ENCODE peak calls at places on chromosomes 5 and 9, in five cellular contexts. One of them, this sample, is unnamed.

GRCh38 chr5:160341309-160341874 is 29.0 kb upstream of the CCNJL start:
- DNase-seq in stimulated activated CD8-positive, alpha-beta memory T cell treated with anti-CD3 and anti-CD28 coated beads, Interleukin-12 subunit alpha, Interleukin-12 subunit beta, amount 100 ng/mL, for 1 hour: no peak
- DNase-seq in iPS DF 6.9: no peak
- DNase-seq in activated CD8-positive, alpha-beta memory T cell treated with anti-CD3 and anti-CD28 coated beads for 4 hours: no peak
- DNase-seq in spleen: no peak
- DNase-seq in this sample: no peak

GRCh38 chr5:125257057-125257970 is 510.9 kb upstream of the ZNF608 start:
- DNase-seq in spleen: no peak
- DNase-seq in iPS DF 6.9: no peak
- DNase-seq in stimulated activated CD8-positive, alpha-beta memory T cell treated with anti-CD3 and anti-CD28 coated beads, Interleukin-12 subunit alpha, Interleukin-12 subunit beta, amount 100 ng/mL, for 1 hour: no peak
- DNase-seq in activated CD8-positive, alpha-beta memory T cell treated with anti-CD3 and anti-CD28 coated beads for 4 hours: no peak
- DNase-seq in this sample: no peak

GRCh38 chr9:136691316-136692189 is 4.3 kb upstream of the AGPAT2 start:
- DNase-seq in iPS DF 6.9: no peak
- DNase-seq in activated CD8-positive, alpha-beta memory T cell treated with anti-CD3 and anti-CD28 coated beads for 4 hours: no peak
- DNase-seq in spleen: no peak
- DNase-seq in stimulated activated CD8-positive, alpha-beta memory T cell treated with anti-CD3 and anti-CD28 coated beads, Interleukin-12 subunit alpha, Interleukin-12 subunit beta, amount 100 ng/mL, for 1 hour: no peak
- DNase-seq in this sample: no peak

GRCh38 chr5:42321800-42322199 is 101.4 kb upstream of the GHR start:
- DNase-seq in iPS DF 6.9: no peak
- DNase-seq in activated CD8-positive, alpha-beta memory T cell treated with anti-CD3 and anti-CD28 coated beads for 4 hours: no peak
- DNase-seq in stimulated activated CD8-positive, alpha-beta memory T cell treated with anti-CD3 and anti-CD28 coated beads, Interleukin-12 subunit alpha, Interleukin-12 subunit beta, amount 100 ng/mL, for 1 hour: no peak
- DNase-seq in spleen: no peak
- DNase-seq in this sample: no peak

GRCh38 chr5:14039576-14039975 is 95.1 kb upstream of the DNAH5 start:
- DNase-seq in stimulated activated CD8-positive, alpha-beta memory T cell treated with anti-CD3 and anti-CD28 coated beads, Interleukin-12 subunit alpha, Interleukin-12 subunit beta, amount 100 ng/mL, for 1 hour: no peak
- DNase-seq in spleen: no peak
- DNase-seq in iPS DF 6.9: no peak
- DNase-seq in activated CD8-positive, alpha-beta memory T cell treated with anti-CD3 and anti-CD28 coated beads for 4 hours: no peak
- DNase-seq in this sample: no peak

GRCh38 chr5:5767286-5767928 is 344.9 kb downstream of the ICE1 start:
- DNase-seq in iPS DF 6.9: no peak
- DNase-seq in activated CD8-positive, alpha-beta memory T cell treated with anti-CD3 and anti-CD28 coated beads for 4 hours: no peak
- DNase-seq in spleen: no peak
- DNase-seq in stimulated activated CD8-positive, alpha-beta memory T cell treated with anti-CD3 and anti-CD28 coated beads, Interleukin-12 subunit alpha, Interleukin-12 subunit beta, amount 100 ng/mL, for 1 hour: no peak
- DNase-seq in this sample: no peak

GRCh38 chr9:121613009-121613766 is 38.2 kb upstream of the DAB2IP start:
- DNase-seq in stimulated activated CD8-positive, alpha-beta memory T cell treated with anti-CD3 and anti-CD28 coated beads, Interleukin-12 subunit alpha, Interleukin-12 subunit beta, amount 100 ng/mL, for 1 hour: no peak
- DNase-seq in activated CD8-positive, alpha-beta memory T cell treated with anti-CD3 and anti-CD28 coated beads for 4 hours: no peak
- DNase-seq in spleen: no peak
- DNase-seq in iPS DF 6.9: no peak
- DNase-seq in this sample: peak

GRCh38 chr9:37840560-37841194 is 40.1 kb downstream of the DCAF10 start:
- DNase-seq in stimulated activated CD8-positive, alpha-beta memory T cell treated with anti-CD3 and anti-CD28 coated beads, Interleukin-12 subunit alpha, Interleukin-12 subunit beta, amount 100 ng/mL, for 1 hour: no peak
- DNase-seq in iPS DF 6.9: no peak
- DNase-seq in spleen: no peak
- DNase-seq in activated CD8-positive, alpha-beta memory T cell treated with anti-CD3 and anti-CD28 coated beads for 4 hours: no peak
- DNase-seq in this sample: no peak

GRCh38 chr9:130308081-130308571 is 42.6 kb downstream of the HMCN2 start:
- DNase-seq in activated CD8-positive, alpha-beta memory T cell treated with anti-CD3 and anti-CD28 coated beads for 4 hours: no peak
- DNase-seq in stimulated activated CD8-positive, alpha-beta memory T cell treated with anti-CD3 and anti-CD28 coated beads, Interleukin-12 subunit alpha, Interleukin-12 subunit beta, amount 100 ng/mL, for 1 hour: no peak
- DNase-seq in iPS DF 6.9: no peak
- DNase-seq in spleen: no peak
- DNase-seq in this sample: no peak

GRCh38 chr5:132251220-132251725 is 6.2 kb upstream of the PDLIM4 start:
- DNase-seq in activated CD8-positive, alpha-beta memory T cell treated with anti-CD3 and anti-CD28 coated beads for 4 hours: no peak
- DNase-seq in iPS DF 6.9: no peak
- DNase-seq in spleen: peak
- DNase-seq in stimulated activated CD8-positive, alpha-beta memory T cell treated with anti-CD3 and anti-CD28 coated beads, Interleukin-12 subunit alpha, Interleukin-12 subunit beta, amount 100 ng/mL, for 1 hour: no peak
- DNase-seq in this sample: no peak

GRCh38 chr5:139061274-139061673 is 136.9 kb downstream of the SIL1 start:
- DNase-seq in iPS DF 6.9: no peak
- DNase-seq in spleen: no peak
- DNase-seq in stimulated activated CD8-positive, alpha-beta memory T cell treated with anti-CD3 and anti-CD28 coated beads, Interleukin-12 subunit alpha, Interleukin-12 subunit beta, amount 100 ng/mL, for 1 hour: no peak
- DNase-seq in activated CD8-positive, alpha-beta memory T cell treated with anti-CD3 and anti-CD28 coated beads for 4 hours: no peak
- DNase-seq in this sample: no peak

GRCh38 chr9:93962041-93962440 is 6.9 kb upstream of the BARX1 start:
- DNase-seq in spleen: no peak
- DNase-seq in iPS DF 6.9: no peak
- DNase-seq in stimulated activated CD8-positive, alpha-beta memory T cell treated with anti-CD3 and anti-CD28 coated beads, Interleukin-12 subunit alpha, Interleukin-12 subunit beta, amount 100 ng/mL, for 1 hour: no peak
- DNase-seq in activated CD8-positive, alpha-beta memory T cell treated with anti-CD3 and anti-CD28 coated beads for 4 hours: no peak
- DNase-seq in this sample: no peak

GRCh38 chr9:70411141-70411929 is 3.1 kb downstream of the KLF9 start:
- DNase-seq in spleen: peak
- DNase-seq in stimulated activated CD8-positive, alpha-beta memory T cell treated with anti-CD3 and anti-CD28 coated beads, Interleukin-12 subunit alpha, Interleukin-12 subunit beta, amount 100 ng/mL, for 1 hour: no peak
- DNase-seq in activated CD8-positive, alpha-beta memory T cell treated with anti-CD3 and anti-CD28 coated beads for 4 hours: peak
- DNase-seq in iPS DF 6.9: no peak
- DNase-seq in this sample: no peak

GRCh38 chr9:6876195-6876594 is 118.4 kb downstream of the KDM4C start:
- DNase-seq in activated CD8-positive, alpha-beta memory T cell treated with anti-CD3 and anti-CD28 coated beads for 4 hours: no peak
- DNase-seq in spleen: no peak
- DNase-seq in iPS DF 6.9: no peak
- DNase-seq in stimulated activated CD8-positive, alpha-beta memory T cell treated with anti-CD3 and anti-CD28 coated beads, Interleukin-12 subunit alpha, Interleukin-12 subunit beta, amount 100 ng/mL, for 1 hour: no peak
- DNase-seq in this sample: no peak

GRCh38 chr5:14123974-14124482 is 19.1 kb upstream of the TRIO start:
- DNase-seq in iPS DF 6.9: no peak
- DNase-seq in stimulated activated CD8-positive, alpha-beta memory T cell treated with anti-CD3 and anti-CD28 coated beads, Interleukin-12 subunit alpha, Interleukin-12 subunit beta, amount 100 ng/mL, for 1 hour: no peak
- DNase-seq in activated CD8-positive, alpha-beta memory T cell treated with anti-CD3 and anti-CD28 coated beads for 4 hours: no peak
- DNase-seq in spleen: no peak
- DNase-seq in this sample: no peak

GRCh38 chr5:131265318-131265803 is 1.5 kb downstream of the CDC42SE2 start:
- DNase-seq in iPS DF 6.9: no peak
- DNase-seq in activated CD8-positive, alpha-beta memory T cell treated with anti-CD3 and anti-CD28 coated beads for 4 hours: no peak
- DNase-seq in spleen: no peak
- DNase-seq in stimulated activated CD8-positive, alpha-beta memory T cell treated with anti-CD3 and anti-CD28 coated beads, Interleukin-12 subunit alpha, Interleukin-12 subunit beta, amount 100 ng/mL, for 1 hour: no peak
- DNase-seq in this sample: peak

GRCh38 chr5:122473941-122474340 is 161.9 kb downstream of the SNCAIP start:
- DNase-seq in iPS DF 6.9: no peak
- DNase-seq in activated CD8-positive, alpha-beta memory T cell treated with anti-CD3 and anti-CD28 coated beads for 4 hours: no peak
- DNase-seq in spleen: no peak
- DNase-seq in stimulated activated CD8-positive, alpha-beta memory T cell treated with anti-CD3 and anti-CD28 coated beads, Interleukin-12 subunit alpha, Interleukin-12 subunit beta, amount 100 ng/mL, for 1 hour: no peak
- DNase-seq in this sample: no peak

GRCh38 chr5:135446186-135446585 is 962 bp downstream of the DCANP1 start:
- DNase-seq in stimulated activated CD8-positive, alpha-beta memory T cell treated with anti-CD3 and anti-CD28 coated beads, Interleukin-12 subunit alpha, Interleukin-12 subunit beta, amount 100 ng/mL, for 1 hour: no peak
- DNase-seq in iPS DF 6.9: no peak
- DNase-seq in spleen: no peak
- DNase-seq in activated CD8-positive, alpha-beta memory T cell treated with anti-CD3 and anti-CD28 coated beads for 4 hours: no peak
- DNase-seq in this sample: no peak

GRCh38 chr9:6049798-6050197 is 34.4 kb upstream of the RANBP6 start:
- DNase-seq in stimulated activated CD8-positive, alpha-beta memory T cell treated with anti-CD3 and anti-CD28 coated beads, Interleukin-12 subunit alpha, Interleukin-12 subunit beta, amount 100 ng/mL, for 1 hour: no peak
- DNase-seq in spleen: no peak
- DNase-seq in activated CD8-positive, alpha-beta memory T cell treated with anti-CD3 and anti-CD28 coated beads for 4 hours: no peak
- DNase-seq in iPS DF 6.9: no peak
- DNase-seq in this sample: no peak

GRCh38 chr5:179154346-179154990 is 94.3 kb downstream of the ZNF354C start:
- DNase-seq in stimulated activated CD8-positive, alpha-beta memory T cell treated with anti-CD3 and anti-CD28 coated beads, Interleukin-12 subunit alpha, Interleukin-12 subunit beta, amount 100 ng/mL, for 1 hour: no peak
- DNase-seq in activated CD8-positive, alpha-beta memory T cell treated with anti-CD3 and anti-CD28 coated beads for 4 hours: no peak
- DNase-seq in iPS DF 6.9: no peak
- DNase-seq in spleen: peak
- DNase-seq in this sample: no peak

GRCh38 chr9:84554069-84554659 is 115.4 kb upstream of the NTRK2 start:
- DNase-seq in iPS DF 6.9: peak
- DNase-seq in activated CD8-positive, alpha-beta memory T cell treated with anti-CD3 and anti-CD28 coated beads for 4 hours: no peak
- DNase-seq in stimulated activated CD8-positive, alpha-beta memory T cell treated with anti-CD3 and anti-CD28 coated beads, Interleukin-12 subunit alpha, Interleukin-12 subunit beta, amount 100 ng/mL, for 1 hour: no peak
- DNase-seq in spleen: no peak
- DNase-seq in this sample: no peak

GRCh38 chr5:116455061-116455460 is 119.6 kb downstream of the SEMA6A start:
- DNase-seq in activated CD8-positive, alpha-beta memory T cell treated with anti-CD3 and anti-CD28 coated beads for 4 hours: no peak
- DNase-seq in iPS DF 6.9: no peak
- DNase-seq in stimulated activated CD8-positive, alpha-beta memory T cell treated with anti-CD3 and anti-CD28 coated beads, Interleukin-12 subunit alpha, Interleukin-12 subunit beta, amount 100 ng/mL, for 1 hour: no peak
- DNase-seq in spleen: no peak
- DNase-seq in this sample: no peak

GRCh38 chr9:37582548-37583157 is 6.5 kb upstream of the FBXO10 start:
- DNase-seq in iPS DF 6.9: no peak
- DNase-seq in spleen: no peak
- DNase-seq in stimulated activated CD8-positive, alpha-beta memory T cell treated with anti-CD3 and anti-CD28 coated beads, Interleukin-12 subunit alpha, Interleukin-12 subunit beta, amount 100 ng/mL, for 1 hour: no peak
- DNase-seq in activated CD8-positive, alpha-beta memory T cell treated with anti-CD3 and anti-CD28 coated beads for 4 hours: no peak
- DNase-seq in this sample: peak

GRCh38 chr9:116899337-116900006 is 212.4 kb downstream of the TRIM32 start:
- DNase-seq in stimulated activated CD8-positive, alpha-beta memory T cell treated with anti-CD3 and anti-CD28 coated beads, Interleukin-12 subunit alpha, Interleukin-12 subunit beta, amount 100 ng/mL, for 1 hour: no peak
- DNase-seq in spleen: no peak
- DNase-seq in activated CD8-positive, alpha-beta memory T cell treated with anti-CD3 and anti-CD28 coated beads for 4 hours: no peak
- DNase-seq in iPS DF 6.9: no peak
- DNase-seq in this sample: no peak

GRCh38 chr9:93507780-93508179 is 54.4 kb upstream of the FAM120AOS start:
- DNase-seq in activated CD8-positive, alpha-beta memory T cell treated with anti-CD3 and anti-CD28 coated beads for 4 hours: no peak
- DNase-seq in spleen: no peak
- DNase-seq in stimulated activated CD8-positive, alpha-beta memory T cell treated with anti-CD3 and anti-CD28 coated beads, Interleukin-12 subunit alpha, Interleukin-12 subunit beta, amount 100 ng/mL, for 1 hour: no peak
- DNase-seq in iPS DF 6.9: no peak
- DNase-seq in this sample: no peak

GRCh38 chr5:139654464-139654863 is 6.3 kb downstream of the CXXC5 start:
- DNase-seq in activated CD8-positive, alpha-beta memory T cell treated with anti-CD3 and anti-CD28 coated beads for 4 hours: no peak
- DNase-seq in iPS DF 6.9: no peak
- DNase-seq in stimulated activated CD8-positive, alpha-beta memory T cell treated with anti-CD3 and anti-CD28 coated beads, Interleukin-12 subunit alpha, Interleukin-12 subunit beta, amount 100 ng/mL, for 1 hour: no peak
- DNase-seq in spleen: no peak
- DNase-seq in this sample: no peak

GRCh38 chr9:90891656-90892055 is 90.0 kb downstream of the SYK start:
- DNase-seq in activated CD8-positive, alpha-beta memory T cell treated with anti-CD3 and anti-CD28 coated beads for 4 hours: no peak
- DNase-seq in stimulated activated CD8-positive, alpha-beta memory T cell treated with anti-CD3 and anti-CD28 coated beads, Interleukin-12 subunit alpha, Interleukin-12 subunit beta, amount 100 ng/mL, for 1 hour: no peak
- DNase-seq in iPS DF 6.9: no peak
- DNase-seq in spleen: no peak
- DNase-seq in this sample: no peak

GRCh38 chr5:88683506-88684135 is 199.4 kb downstream of the MEF2C start:
- DNase-seq in stimulated activated CD8-positive, alpha-beta memory T cell treated with anti-CD3 and anti-CD28 coated beads, Interleukin-12 subunit alpha, Interleukin-12 subunit beta, amount 100 ng/mL, for 1 hour: no peak
- DNase-seq in activated CD8-positive, alpha-beta memory T cell treated with anti-CD3 and anti-CD28 coated beads for 4 hours: no peak
- DNase-seq in iPS DF 6.9: no peak
- DNase-seq in spleen: no peak
- DNase-seq in this sample: no peak

GRCh38 chr5:14322437-14323187 is 179.5 kb downstream of the TRIO start:
- DNase-seq in spleen: no peak
- DNase-seq in stimulated activated CD8-positive, alpha-beta memory T cell treated with anti-CD3 and anti-CD28 coated beads, Interleukin-12 subunit alpha, Interleukin-12 subunit beta, amount 100 ng/mL, for 1 hour: no peak
- DNase-seq in iPS DF 6.9: no peak
- DNase-seq in activated CD8-positive, alpha-beta memory T cell treated with anti-CD3 and anti-CD28 coated beads for 4 hours: no peak
- DNase-seq in this sample: no peak

GRCh38 chr5:90709323-90710148 is 150.9 kb downstream of the ADGRV1 start:
- DNase-seq in spleen: no peak
- DNase-seq in activated CD8-positive, alpha-beta memory T cell treated with anti-CD3 and anti-CD28 coated beads for 4 hours: no peak
- DNase-seq in iPS DF 6.9: peak
- DNase-seq in stimulated activated CD8-positive, alpha-beta memory T cell treated with anti-CD3 and anti-CD28 coated beads, Interleukin-12 subunit alpha, Interleukin-12 subunit beta, amount 100 ng/mL, for 1 hour: no peak
- DNase-seq in this sample: no peak

GRCh38 chr9:82404484-82405280 is 416.1 kb downstream of the SPATA31D1 start:
- DNase-seq in iPS DF 6.9: no peak
- DNase-seq in activated CD8-positive, alpha-beta memory T cell treated with anti-CD3 and anti-CD28 coated beads for 4 hours: no peak
- DNase-seq in stimulated activated CD8-positive, alpha-beta memory T cell treated with anti-CD3 and anti-CD28 coated beads, Interleukin-12 subunit alpha, Interleukin-12 subunit beta, amount 100 ng/mL, for 1 hour: no peak
- DNase-seq in spleen: no peak
- DNase-seq in this sample: no peak

GRCh38 chr9:110742741-110743371 is 74.3 kb downstream of the MUSK start:
- DNase-seq in spleen: no peak
- DNase-seq in iPS DF 6.9: peak
- DNase-seq in activated CD8-positive, alpha-beta memory T cell treated with anti-CD3 and anti-CD28 coated beads for 4 hours: no peak
- DNase-seq in stimulated activated CD8-positive, alpha-beta memory T cell treated with anti-CD3 and anti-CD28 coated beads, Interleukin-12 subunit alpha, Interleukin-12 subunit beta, amount 100 ng/mL, for 1 hour: no peak
- DNase-seq in this sample: no peak

GRCh38 chr5:95843733-95844223 is 21.3 kb upstream of the GLRX start:
- DNase-seq in iPS DF 6.9: no peak
- DNase-seq in spleen: no peak
- DNase-seq in activated CD8-positive, alpha-beta memory T cell treated with anti-CD3 and anti-CD28 coated beads for 4 hours: no peak
- DNase-seq in stimulated activated CD8-positive, alpha-beta memory T cell treated with anti-CD3 and anti-CD28 coated beads, Interleukin-12 subunit alpha, Interleukin-12 subunit beta, amount 100 ng/mL, for 1 hour: no peak
- DNase-seq in this sample: peak

GRCh38 chr5:15483348-15484090 is 16.5 kb upstream of the FBXL7 start:
- DNase-seq in activated CD8-positive, alpha-beta memory T cell treated with anti-CD3 and anti-CD28 coated beads for 4 hours: no peak
- DNase-seq in iPS DF 6.9: no peak
- DNase-seq in spleen: no peak
- DNase-seq in stimulated activated CD8-positive, alpha-beta memory T cell treated with anti-CD3 and anti-CD28 coated beads, Interleukin-12 subunit alpha, Interleukin-12 subunit beta, amount 100 ng/mL, for 1 hour: no peak
- DNase-seq in this sample: no peak

GRCh38 chr5:78887384-78888118 is 97.6 kb downstream of the ARSB start:
- DNase-seq in activated CD8-positive, alpha-beta memory T cell treated with anti-CD3 and anti-CD28 coated beads for 4 hours: no peak
- DNase-seq in iPS DF 6.9: no peak
- DNase-seq in spleen: no peak
- DNase-seq in stimulated activated CD8-positive, alpha-beta memory T cell treated with anti-CD3 and anti-CD28 coated beads, Interleukin-12 subunit alpha, Interleukin-12 subunit beta, amount 100 ng/mL, for 1 hour: no peak
- DNase-seq in this sample: no peak

GRCh38 chr5:53963958-53964357 is 346.4 kb downstream of the ARL15 start:
- DNase-seq in spleen: no peak
- DNase-seq in activated CD8-positive, alpha-beta memory T cell treated with anti-CD3 and anti-CD28 coated beads for 4 hours: no peak
- DNase-seq in iPS DF 6.9: no peak
- DNase-seq in stimulated activated CD8-positive, alpha-beta memory T cell treated with anti-CD3 and anti-CD28 coated beads, Interleukin-12 subunit alpha, Interleukin-12 subunit beta, amount 100 ng/mL, for 1 hour: no peak
- DNase-seq in this sample: no peak

GRCh38 chr9:7174884-7175283 is 417.1 kb downstream of the KDM4C start:
- DNase-seq in spleen: no peak
- DNase-seq in iPS DF 6.9: no peak
- DNase-seq in stimulated activated CD8-positive, alpha-beta memory T cell treated with anti-CD3 and anti-CD28 coated beads, Interleukin-12 subunit alpha, Interleukin-12 subunit beta, amount 100 ng/mL, for 1 hour: no peak
- DNase-seq in activated CD8-positive, alpha-beta memory T cell treated with anti-CD3 and anti-CD28 coated beads for 4 hours: no peak
- DNase-seq in this sample: no peak

GRCh38 chr5:140175367-140176027 is 509 bp downstream of the CYSTM1 start:
- DNase-seq in stimulated activated CD8-positive, alpha-beta memory T cell treated with anti-CD3 and anti-CD28 coated beads, Interleukin-12 subunit alpha, Interleukin-12 subunit beta, amount 100 ng/mL, for 1 hour: peak
- DNase-seq in activated CD8-positive, alpha-beta memory T cell treated with anti-CD3 and anti-CD28 coated beads for 4 hours: peak
- DNase-seq in spleen: peak
- DNase-seq in iPS DF 6.9: no peak
- DNase-seq in this sample: peak

GRCh38 chr9:83218411-83219090 is 155.6 kb upstream of the RASEF start:
- DNase-seq in iPS DF 6.9: no peak
- DNase-seq in stimulated activated CD8-positive, alpha-beta memory T cell treated with anti-CD3 and anti-CD28 coated beads, Interleukin-12 subunit alpha, Interleukin-12 subunit beta, amount 100 ng/mL, for 1 hour: no peak
- DNase-seq in activated CD8-positive, alpha-beta memory T cell treated with anti-CD3 and anti-CD28 coated beads for 4 hours: no peak
- DNase-seq in spleen: no peak
- DNase-seq in this sample: no peak

This sample was measured in HL-60.